ENCODE peak calls at places on chromosomes 12 and 14, in five cellular contexts. One of them, this sample, is unnamed.
A peak's percentile ranks its signal among the peaks of the same experiment; 100 is the strongest.

GRCh38 chr12:112503521-112503920 is 84.8 kb downstream of the PTPN11 start:
- DNase-seq in stimulated activated CD4-positive, alpha-beta T cell treated with anti-CD3 and anti-CD28 coated beads, Interleukin-1b, Interleukin-23, amount 100 ng/mL, for 4 hours: no peak
- DNase-seq in AG04450: no peak
- DNase-seq in lower leg skin: no peak
- DNase-seq in anterior cingulate cortex: no peak
- DNase-seq in this sample: no peak

GRCh38 chr14:91113829-91114078 is at the start of gene DGLUCY:
- DNase-seq in stimulated activated CD4-positive, alpha-beta T cell treated with anti-CD3 and anti-CD28 coated beads, Interleukin-1b, Interleukin-23, amount 100 ng/mL, for 4 hours: no peak
- DNase-seq in AG04450: peak; percentile 48
- DNase-seq in lower leg skin: no peak
- DNase-seq in anterior cingulate cortex: no peak
- DNase-seq in this sample: no peak

GRCh38 chr12:25546318-25546717 is 6.8 kb downstream of the LMNTD1 start:
- DNase-seq in stimulated activated CD4-positive, alpha-beta T cell treated with anti-CD3 and anti-CD28 coated beads, Interleukin-1b, Interleukin-23, amount 100 ng/mL, for 4 hours: no peak
- DNase-seq in AG04450: no peak
- DNase-seq in lower leg skin: no peak
- DNase-seq in anterior cingulate cortex: no peak
- DNase-seq in this sample: no peak

GRCh38 chr14:36515896-36516718 is 3.9 kb downstream of the NKX2-1 start:
- DNase-seq in stimulated activated CD4-positive, alpha-beta T cell treated with anti-CD3 and anti-CD28 coated beads, Interleukin-1b, Interleukin-23, amount 100 ng/mL, for 4 hours: no peak
- DNase-seq in AG04450: no peak
- DNase-seq in lower leg skin: no peak
- DNase-seq in anterior cingulate cortex: no peak
- DNase-seq in this sample: no peak

GRCh38 chr12:29844667-29845066 is 60.9 kb upstream of the TMTC1 start:
- DNase-seq in stimulated activated CD4-positive, alpha-beta T cell treated with anti-CD3 and anti-CD28 coated beads, Interleukin-1b, Interleukin-23, amount 100 ng/mL, for 4 hours: no peak
- DNase-seq in AG04450: no peak
- DNase-seq in lower leg skin: no peak
- DNase-seq in anterior cingulate cortex: no peak
- DNase-seq in this sample: no peak

GRCh38 chr12:47397664-47398281 is 308.1 kb downstream of the RPAP3 start:
- DNase-seq in stimulated activated CD4-positive, alpha-beta T cell treated with anti-CD3 and anti-CD28 coated beads, Interleukin-1b, Interleukin-23, amount 100 ng/mL, for 4 hours: no peak
- DNase-seq in AG04450: no peak
- DNase-seq in lower leg skin: no peak
- DNase-seq in anterior cingulate cortex: no peak
- DNase-seq in this sample: peak; percentile 54

GRCh38 chr12:19575307-19576243 is 136.3 kb downstream of the AEBP2 start:
- DNase-seq in stimulated activated CD4-positive, alpha-beta T cell treated with anti-CD3 and anti-CD28 coated beads, Interleukin-1b, Interleukin-23, amount 100 ng/mL, for 4 hours: no peak
- DNase-seq in AG04450: no peak
- DNase-seq in lower leg skin: peak; percentile 36
- DNase-seq in anterior cingulate cortex: no peak
- DNase-seq in this sample: peak; percentile 69

GRCh38 chr12:97283297-97283696 is 179.3 kb upstream of the RMST start:
- DNase-seq in stimulated activated CD4-positive, alpha-beta T cell treated with anti-CD3 and anti-CD28 coated beads, Interleukin-1b, Interleukin-23, amount 100 ng/mL, for 4 hours: no peak
- DNase-seq in AG04450: no peak
- DNase-seq in lower leg skin: no peak
- DNase-seq in anterior cingulate cortex: no peak
- DNase-seq in this sample: no peak

GRCh38 chr12:100545092-100545491 is 28.4 kb upstream of the GAS2L3 start:
- DNase-seq in stimulated activated CD4-positive, alpha-beta T cell treated with anti-CD3 and anti-CD28 coated beads, Interleukin-1b, Interleukin-23, amount 100 ng/mL, for 4 hours: no peak
- DNase-seq in AG04450: no peak
- DNase-seq in lower leg skin: no peak
- DNase-seq in anterior cingulate cortex: no peak
- DNase-seq in this sample: no peak

GRCh38 chr14:71555654-71556559 is 376.3 kb upstream of the RGS6 start:
- DNase-seq in stimulated activated CD4-positive, alpha-beta T cell treated with anti-CD3 and anti-CD28 coated beads, Interleukin-1b, Interleukin-23, amount 100 ng/mL, for 4 hours: peak; percentile 37
- DNase-seq in AG04450: no peak
- DNase-seq in lower leg skin: no peak
- DNase-seq in anterior cingulate cortex: no peak
- DNase-seq in this sample: no peak

GRCh38 chr14:100815478-100816285 is 10.2 kb upstream of the MEG3 start:
- DNase-seq in stimulated activated CD4-positive, alpha-beta T cell treated with anti-CD3 and anti-CD28 coated beads, Interleukin-1b, Interleukin-23, amount 100 ng/mL, for 4 hours: no peak
- DNase-seq in AG04450: peak; percentile 61
- DNase-seq in lower leg skin: no peak
- DNase-seq in anterior cingulate cortex: no peak
- DNase-seq in this sample: no peak

GRCh38 chr12:99709619-99710018 is 62.1 kb downstream of the GARIN6 start:
- DNase-seq in stimulated activated CD4-positive, alpha-beta T cell treated with anti-CD3 and anti-CD28 coated beads, Interleukin-1b, Interleukin-23, amount 100 ng/mL, for 4 hours: no peak
- DNase-seq in AG04450: no peak
- DNase-seq in lower leg skin: no peak
- DNase-seq in anterior cingulate cortex: no peak
- DNase-seq in this sample: no peak

GRCh38 chr14:69096766-69097475 is 56.0 kb downstream of the DCAF5 start:
- DNase-seq in stimulated activated CD4-positive, alpha-beta T cell treated with anti-CD3 and anti-CD28 coated beads, Interleukin-1b, Interleukin-23, amount 100 ng/mL, for 4 hours: no peak
- DNase-seq in AG04450: no peak
- DNase-seq in lower leg skin: no peak
- DNase-seq in anterior cingulate cortex: no peak
- DNase-seq in this sample: no peak

GRCh38 chr12:3193131-3193530 is 116.0 kb downstream of the TSPAN9 start:
- DNase-seq in stimulated activated CD4-positive, alpha-beta T cell treated with anti-CD3 and anti-CD28 coated beads, Interleukin-1b, Interleukin-23, amount 100 ng/mL, for 4 hours: no peak
- DNase-seq in AG04450: no peak
- DNase-seq in lower leg skin: no peak
- DNase-seq in anterior cingulate cortex: no peak
- DNase-seq in this sample: no peak

GRCh38 chr12:51951843-51952722 is 584 bp downstream of the ACVR1B start:
- DNase-seq in stimulated activated CD4-positive, alpha-beta T cell treated with anti-CD3 and anti-CD28 coated beads, Interleukin-1b, Interleukin-23, amount 100 ng/mL, for 4 hours: no peak
- DNase-seq in AG04450: no peak
- DNase-seq in lower leg skin: peak; percentile 30
- DNase-seq in anterior cingulate cortex: no peak
- DNase-seq in this sample: no peak

GRCh38 chr14:32435411-32435810 is 106.3 kb downstream of the AKAP6 start:
- DNase-seq in stimulated activated CD4-positive, alpha-beta T cell treated with anti-CD3 and anti-CD28 coated beads, Interleukin-1b, Interleukin-23, amount 100 ng/mL, for 4 hours: no peak
- DNase-seq in AG04450: no peak
- DNase-seq in lower leg skin: no peak
- DNase-seq in anterior cingulate cortex: no peak
- DNase-seq in this sample: no peak

GRCh38 chr14:101113835-101114725 is 210.6 kb upstream of the RTL1 start:
- DNase-seq in stimulated activated CD4-positive, alpha-beta T cell treated with anti-CD3 and anti-CD28 coated beads, Interleukin-1b, Interleukin-23, amount 100 ng/mL, for 4 hours: no peak
- DNase-seq in AG04450: no peak
- DNase-seq in lower leg skin: peak; percentile 4
- DNase-seq in anterior cingulate cortex: no peak
- DNase-seq in this sample: no peak

GRCh38 chr12:106942775-106943174 is 12.9 kb upstream of the TMEM263 start:
- DNase-seq in stimulated activated CD4-positive, alpha-beta T cell treated with anti-CD3 and anti-CD28 coated beads, Interleukin-1b, Interleukin-23, amount 100 ng/mL, for 4 hours: no peak
- DNase-seq in AG04450: no peak
- DNase-seq in lower leg skin: no peak
- DNase-seq in anterior cingulate cortex: no peak
- DNase-seq in this sample: no peak

GRCh38 chr12:115402443-115403170 is 718.6 kb upstream of the TBX3 start:
- DNase-seq in stimulated activated CD4-positive, alpha-beta T cell treated with anti-CD3 and anti-CD28 coated beads, Interleukin-1b, Interleukin-23, amount 100 ng/mL, for 4 hours: no peak
- DNase-seq in AG04450: no peak
- DNase-seq in lower leg skin: no peak
- DNase-seq in anterior cingulate cortex: no peak
- DNase-seq in this sample: no peak

GRCh38 chr12:14768823-14769405 is 34.4 kb downstream of the WBP11 start:
- DNase-seq in stimulated activated CD4-positive, alpha-beta T cell treated with anti-CD3 and anti-CD28 coated beads, Interleukin-1b, Interleukin-23, amount 100 ng/mL, for 4 hours: peak; percentile 2
- DNase-seq in AG04450: no peak
- DNase-seq in lower leg skin: no peak
- DNase-seq in anterior cingulate cortex: no peak
- DNase-seq in this sample: no peak

GRCh38 chr12:48296586-48297396 is 53.9 kb downstream of the ZNF641 start:
- DNase-seq in stimulated activated CD4-positive, alpha-beta T cell treated with anti-CD3 and anti-CD28 coated beads, Interleukin-1b, Interleukin-23, amount 100 ng/mL, for 4 hours: peak; percentile 31
- DNase-seq in AG04450: peak; percentile 10
- DNase-seq in lower leg skin: peak; percentile 59
- DNase-seq in anterior cingulate cortex: peak; percentile 70
- DNase-seq in this sample: no peak

This sample was measured in RCC 7860.